ENCODE peak calls at places on chromosomes 3 and 15, in seven cellular contexts. U is HCT116, A is K562, C is SK-N-SH, J is HepG2, Z is GM12878, O is H1. G is an unnamed sample.

GRCh38 chr3:133941390-133941789 is 45.7 kb upstream of the RAB6B start:
- DNase-seq in U (no peak), A (no peak), C (no peak), J (no peak), Z (no peak), O (peak; percentile 44), G (peak; percentile 19)

GRCh38 chr3:196969660-196970546 is 1.3 kb upstream of the PIGZ start:
- DNase-seq in U (no peak), A (peak; percentile 82), C (peak; percentile 97), J (no peak), Z (no peak), O (peak; percentile 87), G (peak; percentile 83)

GRCh38 chr3:18499256-18499655 is 74.1 kb upstream of the SATB1 start:
- DNase-seq in U (no peak), A (no peak), C (no peak), J (no peak), Z (peak; percentile 21), O (no peak), G (no peak)

GRCh38 chr3:37862219-37862711 is 585 bp downstream of the CTDSPL start:
- DNase-seq in U (no peak), A (peak; percentile 50), C (peak; percentile 71), J (no peak), Z (no peak), O (peak; percentile 67), G (no peak)

GRCh38 chr3:176848431-176849214 is 348.7 kb downstream of the TBL1XR1 start:
- DNase-seq in U (no peak), A (no peak), C (no peak), J (no peak), Z (no peak), O (no peak), G (no peak)

GRCh38 chr3:72887723-72888545 is at the start of gene GXYLT2:
- DNase-seq in U (no peak), A (peak; percentile 76), C (peak; percentile 89), J (peak; percentile 48), Z (no peak), O (peak; percentile 80), G (peak; percentile 69)

GRCh38 chr15:36887214-36888017 is 212.9 kb downstream of the MEIS2 start:
- DNase-seq in U (no peak), A (peak; percentile 49), C (no peak), J (no peak), Z (no peak), O (no peak), G (no peak)

GRCh38 chr3:14676881-14677280 is 1.9 kb downstream of the C3orf20 start:
- DNase-seq in U (no peak), A (no peak), C (peak; percentile 52), J (no peak), Z (no peak), O (no peak), G (no peak)

GRCh38 chr3:148697311-148698189 is at the start of gene AGTR1:
- DNase-seq in U (no peak), A (no peak), C (peak; percentile 80), J (no peak), Z (no peak), O (peak; percentile 79), G (no peak)

GRCh38 chr3:167840247-167840646 is 104.7 kb downstream of the SERPINI1 start:
- DNase-seq in U (no peak), A (no peak), C (no peak), J (no peak), Z (no peak), O (no peak), G (no peak)

GRCh38 chr15:64851503-64851840 is 9.8 kb downstream of the PLEKHO2 start:
- DNase-seq in U (no peak), A (no peak), C (no peak), J (no peak), Z (no peak), O (no peak), G (no peak)

GRCh38 chr15:101641134-101641764 is 10.9 kb downstream of the TM2D3 start:
- DNase-seq in U (peak; percentile 42), A (peak; percentile 75), C (peak; percentile 58), J (peak; percentile 52), Z (peak; percentile 56), O (peak; percentile 85), G (peak; percentile 34)

GRCh38 chr15:72835289-72835890 is 51.8 kb upstream of the ADPGK start:
- DNase-seq in U (peak; percentile 13), A (peak; percentile 4), C (no peak), J (peak; percentile 4), Z (no peak), O (peak; percentile 59), G (peak; percentile 24)

GRCh38 chr15:42144841-42145375 is 11.5 kb downstream of the PLA2G4F start:
- DNase-seq in U (no peak), A (no peak), C (no peak), J (no peak), Z (no peak), O (no peak), G (no peak)

GRCh38 chr15:60735559-60736047 is 256.7 kb upstream of the ICE2 start:
- DNase-seq in U (no peak), A (no peak), C (no peak), J (peak; percentile 96), Z (no peak), O (no peak), G (no peak)

GRCh38 chr3:42159706-42160472 is 68.7 kb downstream of the TRAK1 start:
- DNase-seq in U (peak; percentile 59), A (peak; percentile 59), C (peak; percentile 86), J (peak; percentile 77), Z (no peak), O (peak; percentile 82), G (peak; percentile 61)

GRCh38 chr3:70358978-70359580 is 46.6 kb upstream of the MDFIC2 start:
- DNase-seq in U (peak; percentile 0), A (peak; percentile 10), C (peak; percentile 14), J (peak; percentile 2), Z (no peak), O (no peak), G (peak; percentile 47)

GRCh38 chr3:143849854-143850549 is 1.7 kb upstream of the SLC9A9 start:
- DNase-seq in U (no peak), A (no peak), C (no peak), J (no peak), Z (peak; percentile 48), O (no peak), G (no peak)

GRCh38 chr15:51155906-51156305 is 61.2 kb upstream of the TNFAIP8L3 start:
- DNase-seq in U (no peak), A (no peak), C (no peak), J (no peak), Z (no peak), O (no peak), G (no peak)

GRCh38 chr15:83030021-83030420 is 18.6 kb upstream of the C15orf40 start:
- DNase-seq in U (peak; percentile 19), A (no peak), C (no peak), J (no peak), Z (no peak), O (no peak), G (no peak)

GRCh38 chr15:74786659-74787165 is 4.8 kb downstream of the CSK start:
- DNase-seq in U (no peak), A (no peak), C (no peak), J (no peak), Z (no peak), O (no peak), G (no peak)

GRCh38 chr3:62876064-62876463 is 848 bp upstream of the CADPS start:
- DNase-seq in U (no peak), A (peak; percentile 8), C (peak; percentile 2), J (peak; percentile 20), Z (no peak), O (peak; percentile 87), G (peak; percentile 54)

GRCh38 chr3:195119461-195120198 is 151.3 kb downstream of the XXYLT1 start:
- DNase-seq in U (no peak), A (no peak), C (no peak), J (peak; percentile 74), Z (no peak), O (no peak), G (no peak)

GRCh38 chr3:9214599-9214998 is 34.8 kb downstream of the SRGAP3 start:
- DNase-seq in U (no peak), A (no peak), C (no peak), J (no peak), Z (no peak), O (no peak), G (no peak)

GRCh38 chr3:53845103-53845880 is 927 bp downstream of the CHDH start:
- DNase-seq in U (peak; percentile 49), A (peak; percentile 22), C (no peak), J (peak; percentile 47), Z (no peak), O (peak; percentile 79), G (peak; percentile 81)

GRCh38 chr3:71849674-71850073 is 64.7 kb upstream of the PROK2 start:
- DNase-seq in U (no peak), A (no peak), C (no peak), J (no peak), Z (no peak), O (no peak), G (no peak)

GRCh38 chr3:64588381-64588780 is 99.4 kb downstream of the ADAMTS9 start:
- DNase-seq in U (no peak), A (no peak), C (no peak), J (no peak), Z (no peak), O (no peak), G (no peak)

GRCh38 chr15:99059010-99059981 is 45.6 kb upstream of the SYNM start:
- DNase-seq in U (peak; percentile 6), A (peak; percentile 61), C (peak; percentile 93), J (peak; percentile 65), Z (no peak), O (peak; percentile 86), G (peak; percentile 62)

GRCh38 chr15:101091080-101092017 is 160.5 kb downstream of the CHSY1 start:
- DNase-seq in U (no peak), A (no peak), C (no peak), J (peak; percentile 97), Z (no peak), O (no peak), G (no peak)

GRCh38 chr3:126954141-126954845 is 28.6 kb upstream of the PLXNA1 start:
- DNase-seq in U (no peak), A (no peak), C (no peak), J (no peak), Z (no peak), O (no peak), G (no peak)
- TF ChIP-seq JUND in U (no peak), A (no peak), C (no peak), J (no peak), Z (no peak), O (no peak), G (no peak)

DNA sequence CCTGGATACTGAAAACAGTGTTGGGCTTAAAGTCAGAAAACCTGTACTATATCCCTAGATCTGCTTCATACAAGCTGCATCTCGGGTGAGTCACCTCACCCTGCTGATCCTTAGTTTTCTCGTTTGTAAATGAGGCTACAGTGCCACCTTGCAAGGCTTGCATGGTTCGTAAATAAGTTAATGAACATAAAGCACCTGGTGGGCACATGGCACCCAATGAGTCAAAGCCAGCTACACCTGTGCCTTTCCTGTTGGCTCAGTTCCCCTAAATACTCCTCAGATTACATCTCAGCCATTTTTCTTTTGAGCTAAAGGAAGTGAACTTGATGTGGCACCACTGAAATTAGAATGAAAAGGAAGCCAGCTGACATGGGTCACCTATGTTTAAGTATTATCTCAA is 26.5 kb downstream of the RTP1 start:
- DNase-seq in U (no peak), A (no peak), C (no peak), J (no peak), Z (no peak), O (no peak), G (no peak)
- TF ChIP-seq JUND in U (no peak), A (no peak), C (no peak), J (no peak), Z (no peak), O (no peak), G (no peak)

GRCh38 chr15:68606332-68606731 is 27.5 kb downstream of the CORO2B start:
- DNase-seq in U (no peak), A (no peak), C (no peak), J (no peak), Z (no peak), O (no peak), G (no peak)
- TF ChIP-seq JUND in U (no peak), A (no peak), C (no peak), J (no peak), Z (no peak), O (no peak), G (no peak)

GRCh38 chr3:58691997-58692396 is 25.4 kb upstream of the FAM3D start:
- DNase-seq in U (peak; percentile 41), A (peak; percentile 6), C (no peak), J (no peak), Z (no peak), O (no peak), G (no peak)
- TF ChIP-seq JUND in U (no peak), A (no peak), C (no peak), J (no peak), Z (no peak), O (no peak), G (no peak)